ENCODE peak calls at places on chromosomes 12 and 14, in ten cellular contexts. W, B, C, L, I, U, Q, O, Y and N are unnamed samples.

GRCh38 chr12:124352839-124353238 is 57.9 kb downstream of the RFLNA start:
- DNase-seq in W (no peak), B (no peak), C (peak), L (no peak), I (no peak), U (no peak), Q (peak), O (peak), Y (no peak), N (no peak)

GRCh38 chr12:86234309-86234708 is 21.9 kb downstream of the MGAT4C start:
- DNase-seq in W (no peak), B (no peak), C (no peak), L (no peak), I (no peak), U (no peak), Q (no peak), O (no peak), Y (no peak), N (no peak)

GRCh38 chr12:109626378-109627115 is 53.0 kb downstream of the MVK start:
- DNase-seq in W (no peak), B (no peak), C (no peak), L (no peak), I (no peak), U (no peak), Q (no peak), O (no peak), Y (no peak), N (no peak)

GRCh38 chr14:57057803-57058202 is 210.9 kb downstream of the EXOC5 start:
- DNase-seq in W (no peak), B (no peak), C (no peak), L (no peak), I (no peak), U (no peak), Q (no peak), O (no peak), Y (no peak), N (no peak)

GRCh38 chr12:57861967-57862366 is 15.4 kb upstream of the CTDSP2 start:
- DNase-seq in W (no peak), B (no peak), C (no peak), L (no peak), I (no peak), U (no peak), Q (no peak), O (no peak), Y (no peak), N (no peak)

GRCh38 chr12:57898308-57898970 is 42.9 kb upstream of the ATP23 start:
- DNase-seq in W (peak), B (no peak), C (no peak), L (no peak), I (no peak), U (no peak), Q (no peak), O (no peak), Y (no peak), N (no peak)

GRCh38 chr12:47268501-47269459 is 189.0 kb upstream of the AMIGO2 start:
- DNase-seq in W (no peak), B (no peak), C (no peak), L (peak), I (no peak), U (no peak), Q (no peak), O (no peak), Y (no peak), N (no peak)

GRCh38 chr12:87779858-87780498 is 249.2 kb downstream of the C12orf50 start:
- DNase-seq in W (no peak), B (no peak), C (no peak), L (no peak), I (no peak), U (no peak), Q (no peak), O (no peak), Y (no peak), N (no peak)

GRCh38 chr12:111442301-111443045 is 36.8 kb downstream of the SH2B3 start:
- DNase-seq in W (no peak), B (no peak), C (peak), L (no peak), I (no peak), U (peak), Q (no peak), O (peak), Y (peak), N (no peak)

GRCh38 chr12:7989827-7990491 is 42.6 kb upstream of the FOXJ2 start:
- DNase-seq in W (no peak), B (no peak), C (peak), L (peak), I (no peak), U (peak), Q (no peak), O (peak), Y (no peak), N (no peak)

GRCh38 chr12:77837876-77838291 is 7.2 kb downstream of the NAV3 start:
- DNase-seq in W (no peak), B (no peak), C (no peak), L (no peak), I (no peak), U (peak), Q (no peak), O (no peak), Y (no peak), N (no peak)

GRCh38 chr14:72682188-72682587 is 211.7 kb downstream of the DPF3 start:
- DNase-seq in W (peak), B (no peak), C (no peak), L (no peak), I (no peak), U (no peak), Q (peak), O (no peak), Y (no peak), N (peak)

GRCh38 chr12:13103391-13104033 is at the start of gene GSG1:
- DNase-seq in W (no peak), B (no peak), C (no peak), L (no peak), I (no peak), U (no peak), Q (no peak), O (no peak), Y (no peak), N (peak)

GRCh38 chr14:89004195-89004594 is 179.7 kb downstream of the TTC8 start:
- DNase-seq in W (no peak), B (no peak), C (no peak), L (no peak), I (peak), U (no peak), Q (peak), O (no peak), Y (no peak), N (peak)

GRCh38 chr12:54383041-54383609 is 1.4 kb downstream of the ZNF385A start:
- DNase-seq in W (peak), B (no peak), C (no peak), L (no peak), I (peak), U (no peak), Q (peak), O (no peak), Y (no peak), N (peak)

GRCh38 chr12:131379758-131380157 is 331.1 kb upstream of the SFSWAP start:
- DNase-seq in W (no peak), B (no peak), C (no peak), L (no peak), I (no peak), U (no peak), Q (no peak), O (no peak), Y (no peak), N (no peak)

GRCh38 chr14:101181717-101182313 is 278.3 kb upstream of the RTL1 start:
- DNase-seq in W (no peak), B (no peak), C (peak), L (peak), I (no peak), U (no peak), Q (no peak), O (no peak), Y (no peak), N (no peak)

GRCh38 chr12:47755655-47756562 is 2.8 kb downstream of the RAPGEF3 start:
- DNase-seq in W (no peak), B (no peak), C (peak), L (peak), I (no peak), U (no peak), Q (no peak), O (peak), Y (no peak), N (no peak)

GRCh38 chr12:96501139-96501741 is 11.9 kb downstream of the CFAP54 start:
- DNase-seq in W (peak), B (no peak), C (no peak), L (peak), I (no peak), U (no peak), Q (peak), O (peak), Y (no peak), N (peak)

GRCh38 chr14:76267322-76268012 is 108.5 kb upstream of the ESRRB start:
- DNase-seq in W (peak), B (peak), C (peak), L (peak), I (no peak), U (peak), Q (peak), O (peak), Y (peak), N (no peak)

GRCh38 chr14:100588671-100589070 is 1.5 kb upstream of the BEGAIN start:
- DNase-seq in W (no peak), B (no peak), C (peak), L (no peak), I (no peak), U (no peak), Q (no peak), O (no peak), Y (peak), N (no peak)

GRCh38 chr14:73008501-73008900 is 18.4 kb downstream of the ZFYVE1 start:
- DNase-seq in W (peak), B (no peak), C (no peak), L (no peak), I (peak), U (peak), Q (no peak), O (no peak), Y (no peak), N (peak)

GRCh38 chr12:62933220-62933870 is 1.6 kb downstream of the PPM1H start:
- DNase-seq in W (peak), B (no peak), C (peak), L (no peak), I (no peak), U (no peak), Q (no peak), O (no peak), Y (peak), N (no peak)

GRCh38 chr12:113609692-113610469 is 138.2 kb upstream of the LHX5 start:
- DNase-seq in W (no peak), B (no peak), C (no peak), L (no peak), I (no peak), U (no peak), Q (no peak), O (no peak), Y (peak), N (no peak)

GRCh38 chr12:108306506-108306905 is 32.6 kb downstream of the CMKLR1 start:
- DNase-seq in W (no peak), B (no peak), C (no peak), L (no peak), I (no peak), U (no peak), Q (no peak), O (no peak), Y (no peak), N (no peak)

GRCh38 chr12:52912711-52913423 is 8.0 kb upstream of the KRT8 start:
- DNase-seq in W (no peak), B (no peak), C (no peak), L (no peak), I (no peak), U (no peak), Q (no peak), O (peak), Y (no peak), N (no peak)

GRCh38 chr12:69332815-69333358 is 15.3 kb upstream of the LYZ start:
- DNase-seq in W (no peak), B (no peak), C (no peak), L (no peak), I (no peak), U (no peak), Q (no peak), O (no peak), Y (no peak), N (no peak)

GRCh38 chr14:20657216-20658211 is 16.0 kb upstream of the OR6S1 start:
- DNase-seq in W (no peak), B (no peak), C (peak), L (no peak), I (no peak), U (no peak), Q (no peak), O (no peak), Y (peak), N (peak)
- TF ChIP-seq CTCF in W (no peak), B (no peak), C (no peak), L (no peak), I (no peak), U (no peak), Q (no peak), O (no peak), Y (peak), N (peak)

DNA sequence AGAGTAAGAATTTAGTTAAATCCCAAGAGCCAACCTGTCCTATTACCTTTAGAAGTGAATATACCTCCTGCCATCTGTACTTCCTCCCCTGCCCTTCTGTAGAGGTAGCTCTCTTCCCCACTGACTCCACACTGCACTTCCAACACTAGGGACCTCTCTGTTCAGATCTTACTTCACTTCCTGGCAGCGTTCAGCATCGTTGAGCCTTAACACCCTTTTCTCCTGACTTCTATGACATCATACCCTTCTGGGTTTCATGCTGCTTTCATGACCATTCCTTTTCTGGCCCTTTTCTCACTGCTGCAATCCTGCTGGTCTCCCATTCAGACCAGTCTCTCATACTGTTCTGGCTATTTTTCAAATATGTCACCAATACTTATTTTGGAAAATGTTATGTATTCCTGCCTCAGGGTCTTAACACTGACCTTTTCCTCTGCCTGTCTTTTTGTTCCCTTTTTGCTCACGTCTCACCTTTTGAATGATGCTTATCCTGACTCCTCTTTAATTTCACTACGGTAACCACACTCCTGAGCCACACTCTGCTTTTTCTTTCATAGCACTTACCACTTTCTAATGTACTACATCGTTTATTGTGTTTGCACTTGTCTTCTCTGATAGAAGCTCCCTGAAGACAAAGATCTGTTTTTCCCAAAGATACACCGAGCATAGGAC is 67.6 kb downstream of the PLEKHA5 start:
- DNase-seq in W (no peak), B (no peak), C (no peak), L (no peak), I (no peak), U (no peak), Q (no peak), O (no peak), Y (no peak), N (no peak)
- TF ChIP-seq CTCF in W (no peak), B (no peak), C (no peak), L (no peak), I (no peak), U (no peak), Q (no peak), O (no peak), Y (no peak), N (no peak)

DNA sequence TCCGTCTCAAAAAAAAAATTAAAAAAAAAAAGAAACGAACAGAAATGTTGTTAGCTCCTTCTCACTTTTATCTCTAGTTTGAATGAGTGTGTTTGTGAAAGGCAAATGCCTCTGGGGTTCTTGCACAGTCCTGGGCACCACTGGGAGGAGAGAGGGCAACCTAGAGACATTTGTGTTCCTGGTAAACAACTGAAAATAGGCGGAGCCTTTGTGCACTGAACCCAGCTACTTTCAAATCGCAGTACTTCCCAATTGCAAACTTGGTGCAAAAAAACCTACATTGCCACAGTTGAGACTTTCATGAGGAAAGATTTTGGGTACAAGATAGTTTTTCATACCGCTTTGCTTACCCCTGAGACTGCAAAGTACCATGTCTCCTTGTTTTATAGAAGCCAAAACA is 430.0 kb downstream of the ZFP36L1 start:
- DNase-seq in W (no peak), B (no peak), C (no peak), L (no peak), I (no peak), U (no peak), Q (no peak), O (no peak), Y (no peak), N (no peak)
- TF ChIP-seq CTCF in W (no peak), B (no peak), C (no peak), L (no peak), I (no peak), U (no peak), Q (no peak), O (no peak), Y (no peak), N (no peak)

GRCh38 chr12:38053113-38053512 is 263.5 kb upstream of the ALG10B start:
- DNase-seq in W (no peak), B (no peak), C (no peak), L (no peak), I (no peak), U (no peak), Q (no peak), O (no peak), Y (no peak), N (no peak)

GRCh38 chr12:38056701-38057689 is 259.6 kb upstream of the ALG10B start:
- DNase-seq in W (no peak), B (no peak), C (no peak), L (no peak), I (no peak), U (no peak), Q (no peak), O (no peak), Y (no peak), N (peak)

GRCh38 chr12:38053655-38054464 is 262.7 kb upstream of the ALG10B start:
- DNase-seq in W (no peak), B (no peak), C (peak), L (no peak), I (no peak), U (no peak), Q (no peak), O (no peak), Y (no peak), N (no peak)
- TF ChIP-seq CTCF in W (no peak), B (no peak), C (peak), L (no peak), I (no peak), U (no peak), Q (no peak), O (no peak), Y (no peak), N (no peak)

GRCh38 chr12:6493580-6494350 is at the start of gene NCAPD2:
- DNase-seq in W (peak), B (peak), C (peak), L (peak), I (peak), U (peak), Q (peak), O (peak), Y (peak), N (peak)
- TF ChIP-seq CTCF in W (no peak), B (peak), C (peak), L (no peak), I (peak), U (peak), Q (peak), O (peak), Y (no peak), N (peak)

GRCh38 chr14:52650774-52651173 is 44.6 kb downstream of the ERO1A start:
- DNase-seq in W (no peak), B (no peak), C (no peak), L (no peak), I (no peak), U (no peak), Q (no peak), O (no peak), Y (no peak), N (no peak)
- TF ChIP-seq CTCF in W (no peak), B (no peak), C (no peak), L (no peak), I (no peak), U (no peak), Q (no peak), O (no peak), Y (no peak), N (peak)

GRCh38 chr14:97299661-97300060 is 502.5 kb downstream of the VRK1 start:
- DNase-seq in W (no peak), B (no peak), C (no peak), L (no peak), I (no peak), U (no peak), Q (no peak), O (no peak), Y (peak), N (no peak)

GRCh38 chr14:97298775-97299174 is 501.6 kb downstream of the VRK1 start:
- DNase-seq in W (no peak), B (no peak), C (no peak), L (no peak), I (no peak), U (no peak), Q (no peak), O (no peak), Y (no peak), N (no peak)

GRCh38 chr14:97306133-97306784 is 509.1 kb downstream of the VRK1 start:
- DNase-seq in W (peak), B (no peak), C (no peak), L (no peak), I (no peak), U (no peak), Q (no peak), O (no peak), Y (no peak), N (no peak)

GRCh38 chr14:97298331-97298730 is 501.1 kb downstream of the VRK1 start:
- DNase-seq in W (no peak), B (no peak), C (no peak), L (no peak), I (no peak), U (no peak), Q (no peak), O (no peak), Y (peak), N (no peak)

DNA sequence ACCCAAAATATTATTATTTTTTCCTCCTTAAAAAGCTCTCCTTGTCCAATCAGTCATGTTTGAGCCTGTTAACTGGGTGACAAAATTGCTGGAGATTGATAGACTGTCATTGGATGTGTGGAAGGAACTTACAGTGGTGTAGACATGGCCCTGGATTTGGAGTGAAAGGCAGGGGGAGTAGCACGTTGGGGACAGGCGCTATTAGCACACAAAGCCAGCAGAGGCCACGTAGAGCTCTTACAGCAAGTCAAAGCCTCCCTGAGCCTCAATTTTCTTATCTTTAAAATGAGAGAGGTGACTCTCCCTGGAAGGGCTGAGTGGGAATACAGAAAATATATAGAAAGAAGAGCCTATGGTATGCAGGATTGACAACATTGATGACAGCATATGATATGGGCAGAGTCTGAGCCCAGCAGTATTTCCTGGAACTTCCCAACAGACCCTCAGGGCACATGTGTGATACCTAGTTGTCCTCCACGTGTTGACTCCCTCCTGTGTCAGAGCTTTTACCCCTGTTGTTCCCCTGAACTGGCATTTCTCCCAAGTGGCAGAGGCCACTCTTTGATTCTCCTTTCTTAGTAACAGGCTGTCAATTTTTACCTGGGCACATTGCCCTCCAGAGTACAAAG is 504.9 kb downstream of the VRK1 start:
- DNase-seq in W (no peak), B (no peak), C (no peak), L (no peak), I (no peak), U (no peak), Q (no peak), O (no peak), Y (no peak), N (no peak)
- TF ChIP-seq CTCF in W (no peak), B (no peak), C (no peak), L (no peak), I (no peak), U (no peak), Q (no peak), O (no peak), Y (no peak), N (no peak)

DNA sequence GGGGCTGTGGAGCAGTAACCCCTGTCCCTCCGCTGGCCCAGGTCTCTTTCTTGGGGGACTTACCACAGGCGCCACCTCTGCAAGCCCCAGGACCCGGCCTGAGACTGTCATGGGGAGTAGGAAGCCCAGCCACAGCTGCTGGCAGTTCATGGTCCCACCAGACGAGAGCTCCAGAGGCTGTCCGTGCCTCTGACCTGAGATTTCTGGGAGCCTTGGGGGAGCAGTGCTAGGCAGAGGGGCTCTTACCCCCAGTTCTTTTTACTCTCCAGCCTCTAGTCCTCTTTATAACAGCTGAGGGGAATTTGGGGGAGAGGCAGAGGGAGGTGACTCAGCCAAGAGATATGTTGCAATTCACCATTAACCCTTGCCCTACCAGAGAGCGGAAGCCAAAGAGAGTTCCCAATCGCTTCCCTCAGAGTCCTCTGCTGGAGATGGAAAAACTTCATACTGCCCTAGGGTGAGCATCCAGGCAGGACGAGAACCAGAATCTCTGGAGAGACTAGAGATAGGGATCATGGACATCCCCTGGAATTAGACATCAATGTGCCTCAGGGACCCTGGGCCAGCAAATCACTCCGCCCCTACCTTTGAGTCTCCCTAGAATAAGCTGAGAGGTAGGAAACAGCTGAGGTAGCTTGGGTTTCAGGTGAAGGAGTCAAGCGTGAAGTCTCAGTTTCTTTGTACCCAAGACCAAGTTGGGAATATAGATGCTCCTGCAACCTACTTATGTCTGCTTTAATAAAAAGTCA is at the start of gene MMP19:
- DNase-seq in W (peak), B (no peak), C (no peak), L (no peak), I (peak), U (no peak), Q (peak), O (no peak), Y (no peak), N (peak)
- TF ChIP-seq CTCF in W (peak), B (no peak), C (no peak), L (no peak), I (peak), U (no peak), Q (peak), O (no peak), Y (no peak), N (no peak)